ENCODE peak calls at places on chromosomes 3 and 15, in eight cellular contexts. J is neural progenitor cell, P is HCT116, U is GM23338, E is SK-N-SH, R is GM23248, K is OCI-LY7, M is PC-3. C is an unnamed sample.
A peak's percentile ranks its signal among the peaks of the same experiment; 100 is the strongest.

GRCh38 chr15:85708402-85708932 is 86.3 kb downstream of the KLHL25 start:
- DNase-seq in J (no peak), P (no peak), U (no peak), E (no peak), R (no peak), K (no peak), M (no peak), C (no peak)

GRCh38 chr15:72127724-72128322 is 9.6 kb downstream of the SENP8 start:
- DNase-seq in J (no peak), P (no peak), U (no peak), E (no peak), R (no peak), K (no peak), M (no peak), C (no peak)

GRCh38 chr3:66472313-66473134 is 28.3 kb downstream of the LRIG1 start:
- DNase-seq in J (no peak), P (no peak), U (no peak), E (no peak), R (peak; percentile 90), K (no peak), M (peak; percentile 69), C (no peak)

GRCh38 chr3:195559723-195560409 is 16.7 kb upstream of the PPP1R2 start:
- DNase-seq in J (no peak), P (peak; percentile 39), U (no peak), E (no peak), R (peak; percentile 14), K (no peak), M (peak; percentile 78), C (no peak)

GRCh38 chr3:117118604-117119003 is 409.0 kb downstream of the TUSC7 start:
- DNase-seq in J (no peak), P (no peak), U (no peak), E (no peak), R (no peak), K (no peak), M (no peak), C (no peak)

GRCh38 chr3:114668099-114668498 is 374.3 kb downstream of the TIGIT start:
- DNase-seq in J (no peak), P (no peak), U (no peak), E (no peak), R (peak; percentile 28), K (no peak), M (no peak), C (no peak)

GRCh38 chr3:193737191-193737751 is 144.3 kb downstream of the OPA1 start:
- DNase-seq in J (peak; percentile 89), P (no peak), U (no peak), E (no peak), R (no peak), K (no peak), M (no peak), C (no peak)

GRCh38 chr15:69735126-69735525 is 282.5 kb downstream of the RPLP1 start:
- DNase-seq in J (peak; percentile 24), P (no peak), U (peak; percentile 50), E (peak; percentile 70), R (peak; percentile 75), K (no peak), M (no peak), C (no peak)

GRCh38 chr15:52749250-52749649 is 40.9 kb downstream of the ONECUT1 start:
- DNase-seq in J (no peak), P (no peak), U (peak; percentile 29), E (no peak), R (no peak), K (peak; percentile 13), M (no peak), C (no peak)

GRCh38 chr3:187802928-187803259 is 57.6 kb upstream of the BCL6 start:
- DNase-seq in J (no peak), P (no peak), U (no peak), E (no peak), R (no peak), K (no peak), M (no peak), C (no peak)

GRCh38 chr3:41881233-41881821 is 80.6 kb downstream of the ULK4 start:
- DNase-seq in J (peak; percentile 41), P (no peak), U (peak; percentile 49), E (peak; percentile 29), R (peak; percentile 63), K (peak; percentile 64), M (peak; percentile 73), C (peak; percentile 59)

GRCh38 chr3:186879776-186880175 is 37.3 kb downstream of the ADIPOQ start:
- DNase-seq in J (no peak), P (no peak), U (no peak), E (no peak), R (no peak), K (no peak), M (no peak), C (no peak)

GRCh38 chr15:57153140-57153539 is 223.2 kb upstream of the CGNL1 start:
- DNase-seq in J (no peak), P (no peak), U (no peak), E (no peak), R (no peak), K (no peak), M (peak; percentile 56), C (no peak)

GRCh38 chr3:179921500-179921899 is 115.2 kb downstream of the PEX5L start:
- DNase-seq in J (no peak), P (no peak), U (no peak), E (no peak), R (no peak), K (no peak), M (no peak), C (no peak)
- H3K4me1 ChIP-seq in J (no peaks in the 10 kb centered on the region), P (no peaks in the 10 kb centered on the region), U (peaks cover 11% of the 10 kb centered on the region), E (no peaks in the 10 kb centered on the region), R (no peaks in the 10 kb centered on the region), K (peaks cover 7% of the 10 kb centered on the region), M (no peaks in the 10 kb centered on the region), C (no peaks in the 10 kb centered on the region)

DNA sequence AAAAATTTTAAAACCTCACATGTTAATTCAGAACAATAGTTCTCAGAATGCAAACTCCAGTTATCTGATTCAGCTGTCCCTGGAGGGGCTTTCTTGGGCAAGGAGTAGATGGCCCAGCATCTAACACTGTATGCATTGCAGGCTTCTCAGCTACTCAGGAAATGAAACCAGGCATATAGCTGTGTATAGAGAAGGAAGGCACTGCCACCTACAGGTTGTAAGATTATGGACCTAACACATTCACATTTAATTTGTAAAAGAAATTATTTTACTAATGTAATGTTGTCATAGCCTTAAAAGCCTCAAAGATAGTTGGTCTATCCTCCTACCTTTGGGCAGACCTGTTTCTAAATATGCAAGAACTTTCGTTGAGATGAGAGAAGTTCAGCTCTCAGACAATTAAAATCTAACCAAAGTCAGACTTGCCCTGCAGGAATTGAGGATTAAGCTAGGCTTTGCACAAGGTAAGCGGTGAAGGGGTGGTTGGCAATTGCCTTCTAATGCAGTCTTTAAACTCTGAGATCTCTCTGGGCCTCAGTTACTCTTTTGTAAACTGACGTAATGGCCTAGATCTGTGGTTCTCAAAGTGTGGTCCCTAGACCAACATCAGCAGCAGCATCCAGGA is 132.8 kb upstream of the SLC24A5 start:
- DNase-seq in J (peak; percentile 84), P (peak; percentile 0), U (peak; percentile 82), E (peak; percentile 45), R (peak; percentile 80), K (peak; percentile 69), M (peak; percentile 60), C (peak; percentile 71)
- TF ChIP-seq EZH2phosphoT487 in J (no peak), P (no peak), U (no peak), E (no peak), R (no peak), K (no peak), M (no peak), C (no peak)

GRCh38 chr15:65412556-65412955 is 10.2 kb downstream of the IGDCC4 start:
- DNase-seq in J (no peak), P (no peak), U (no peak), E (no peak), R (no peak), K (no peak), M (no peak), C (no peak)

GRCh38 chr15:65411470-65412071 is 11.2 kb downstream of the IGDCC4 start:
- DNase-seq in J (no peak), P (no peak), U (no peak), E (no peak), R (peak; percentile 33), K (no peak), M (peak; percentile 34), C (no peak)

GRCh38 chr15:65414841-65415621 is 7.7 kb downstream of the IGDCC4 start:
- DNase-seq in J (peak; percentile 95), P (no peak), U (peak; percentile 97), E (no peak), R (no peak), K (no peak), M (no peak), C (no peak)

GRCh38 chr15:65413760-65414144 is 9.0 kb downstream of the IGDCC4 start:
- DNase-seq in J (no peak), P (no peak), U (no peak), E (no peak), R (no peak), K (no peak), M (peak; percentile 74), C (no peak)

GRCh38 chr15:65413051-65413759 is 9.5 kb downstream of the IGDCC4 start:
- DNase-seq in J (no peak), P (no peak), U (no peak), E (no peak), R (no peak), K (no peak), M (no peak), C (no peak)
- H3K4me1 ChIP-seq in J (peaks cover 73% of the 10 kb centered on the region), P (peaks cover 14% of the 10 kb centered on the region), U (peaks cover 60% of the 10 kb centered on the region), E (peaks cover under 1% of the 10 kb centered on the region), R (peaks cover 14% of the 10 kb centered on the region), K (peaks cover 16% of the 10 kb centered on the region), M (peaks cover 29% of the 10 kb centered on the region), C (peaks cover 9% of the 10 kb centered on the region)

DNA sequence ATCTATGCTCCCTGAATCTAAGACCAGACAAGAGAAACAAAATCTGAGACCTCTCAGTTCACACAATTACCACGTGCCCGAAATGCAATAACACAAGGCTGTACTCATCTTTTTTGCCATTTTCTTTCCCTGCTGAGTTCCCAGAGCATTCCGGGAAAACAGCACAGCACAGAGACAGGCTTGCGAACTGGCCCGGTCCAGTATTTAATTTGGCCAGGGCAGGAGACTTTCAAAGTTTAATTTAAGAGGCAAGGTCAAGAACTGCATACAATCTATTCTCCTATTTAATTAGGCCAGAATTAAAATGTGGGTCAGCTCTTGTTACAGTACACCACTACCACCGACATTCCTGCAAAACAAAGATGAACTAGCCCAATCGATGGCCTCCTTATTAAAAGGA is 87.5 kb upstream of the SNRPA1 start:
- DNase-seq in J (no peak), P (no peak), U (no peak), E (no peak), R (no peak), K (no peak), M (no peak), C (no peak)
- TF ChIP-seq EZH2phosphoT487 in J (no peak), P (no peak), U (no peak), E (no peak), R (no peak), K (no peak), M (no peak), C (no peak)